ENCODE peak calls at places on chromosome 4, in five cellular contexts. D is SK-N-SH, R is HCT116, O is mammary epithelial cell, J is GM23248. G is an unnamed sample. For H3K4me1, the result is how much of the 10 kb centered on the place peaks cover.

GRCh38 chr4:123649644-123650356 is 253.2 kb downstream of the SPRY1 start:
- DNase-seq in D (no peak), R (no peak), O (peak), J (peak), G (peak)

GRCh38 chr4:180900781-180901180 is 1342.4 kb upstream of the TENM3 start:
- DNase-seq in D (no peak), R (no peak), O (peak), J (no peak), G (no peak)

GRCh38 chr4:89915937-89916336 is 21.3 kb downstream of the MMRN1 start:
- DNase-seq in D (no peak), R (no peak), O (no peak), J (no peak), G (no peak)

GRCh38 chr4:142168181-142168580 is 531.8 kb downstream of the IL15 start:
- DNase-seq in D (no peak), R (no peak), O (no peak), J (no peak), G (no peak)

GRCh38 chr4:125985856-125986255 is 671.1 kb downstream of the FAT4 start:
- DNase-seq in D (no peak), R (no peak), O (no peak), J (no peak), G (peak)

GRCh38 chr4:85152490-85152889 is 186.0 kb upstream of the WDFY3 start:
- DNase-seq in D (no peak), R (no peak), O (no peak), J (no peak), G (no peak)

GRCh38 chr4:153207561-153207960 is 3.3 kb downstream of the TRIM2 start:
- DNase-seq in D (peak), R (no peak), O (no peak), J (peak), G (no peak)

GRCh38 chr4:128483816-128484215 is 196.2 kb upstream of the PGRMC2 start:
- DNase-seq in D (peak), R (no peak), O (no peak), J (peak), G (peak)

GRCh38 chr4:59054110-59054509 is 1943.9 kb upstream of the IGFBP7 start:
- DNase-seq in D (no peak), R (no peak), O (no peak), J (no peak), G (no peak)

GRCh38 chr4:79235074-79235473 is 90.8 kb downstream of the NAA11 start:
- DNase-seq in D (no peak), R (no peak), O (no peak), J (no peak), G (no peak)

GRCh38 chr4:125732682-125733081 is 417.9 kb downstream of the FAT4 start:
- DNase-seq in D (no peak), R (no peak), O (no peak), J (no peak), G (no peak)

GRCh38 chr4:9944431-9945425 is 76.6 kb downstream of the SLC2A9 start:
- DNase-seq in D (no peak), R (no peak), O (no peak), J (peak), G (peak)

GRCh38 chr4:24598025-24598424 is 13.7 kb upstream of the DHX15 start:
- DNase-seq in D (no peak), R (peak), O (peak), J (no peak), G (no peak)

GRCh38 chr4:4631150-4631549 is 89.3 kb upstream of the STX18 start:
- DNase-seq in D (no peak), R (no peak), O (no peak), J (no peak), G (no peak)

GRCh38 chr4:87491436-87491835 is 37.7 kb downstream of the SPARCL1 start:
- DNase-seq in D (no peak), R (no peak), O (no peak), J (no peak), G (no peak)
- H3K4me1 ChIP-seq in D (under half), R (under half), O (under half), J (under half), G (under half)

GRCh38 chr4:169278669-169279068 is 7.9 kb upstream of the SH3RF1 start:
- DNase-seq in D (no peak), R (no peak), O (no peak), J (no peak), G (no peak)

GRCh38 chr4:169283114-169283509 is 12.4 kb upstream of the SH3RF1 start:
- DNase-seq in D (no peak), R (no peak), O (peak), J (peak), G (peak)

GRCh38 chr4:169279111-169279510 is 8.4 kb upstream of the SH3RF1 start:
- DNase-seq in D (no peak), R (no peak), O (no peak), J (no peak), G (no peak)

GRCh38 chr4:169286562-169287301 is 16.0 kb upstream of the SH3RF1 start:
- DNase-seq in D (no peak), R (no peak), O (peak), J (peak), G (no peak)

GRCh38 chr4:169282429-169283113 is 11.8 kb upstream of the SH3RF1 start:
- DNase-seq in D (no peak), R (no peak), O (peak), J (peak), G (no peak)
- H3K9ac ChIP-seq in D (peak), R (no peak), O (no peak), J (peak), G (peak)

DNA sequence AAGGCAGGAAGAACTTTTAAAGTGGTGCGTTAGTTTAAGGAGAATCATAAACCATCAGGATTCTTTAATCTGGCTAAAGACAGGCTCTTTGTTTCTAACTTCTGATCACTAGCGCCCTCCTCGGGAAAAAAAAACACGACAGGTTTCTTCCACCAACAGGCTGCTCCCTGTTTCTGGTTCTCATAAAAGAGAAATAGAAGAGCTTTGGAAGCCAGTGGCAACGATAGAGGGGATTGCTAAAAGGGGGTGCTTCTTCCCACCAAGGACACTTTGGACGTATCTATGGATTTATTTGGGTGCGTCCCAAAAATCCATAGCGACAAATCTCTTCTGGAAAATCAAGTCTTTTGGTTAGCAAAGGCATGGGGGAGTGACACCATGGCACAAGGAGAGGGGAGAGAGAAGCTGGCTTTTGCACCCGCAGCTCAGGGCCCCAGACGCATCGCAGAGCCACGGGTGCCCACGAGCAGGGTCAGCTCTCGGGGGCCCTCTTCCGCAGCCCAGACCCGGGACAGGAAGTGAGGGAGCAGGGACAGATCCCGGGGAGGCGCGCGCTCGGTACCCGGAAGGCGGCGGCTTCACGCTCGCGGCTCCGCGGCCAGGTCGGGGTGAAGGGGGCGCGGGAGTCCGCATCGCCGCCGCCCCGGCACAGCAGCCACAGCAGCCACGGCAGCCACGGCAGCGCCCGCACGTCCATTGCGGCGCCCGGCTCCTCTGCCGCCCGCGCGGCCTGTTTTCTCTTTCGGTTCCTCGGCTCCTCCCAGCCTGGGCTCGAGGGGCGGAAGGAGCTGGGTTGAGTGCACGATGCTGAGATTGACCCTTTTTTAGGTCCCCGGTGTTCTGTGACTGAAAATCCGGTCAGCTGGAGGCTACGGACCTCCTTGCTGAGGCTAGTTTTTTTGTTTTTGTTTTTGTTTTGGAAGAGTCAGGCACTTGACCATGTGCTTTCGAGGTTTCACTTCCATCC is at the start of gene CTSO:
- DNase-seq in D (peak), R (peak), O (peak), J (peak), G (peak)
- H3K4me2 ChIP-seq in D (peak), R (peak), O (peak), J (peak), G (peak)

DNA sequence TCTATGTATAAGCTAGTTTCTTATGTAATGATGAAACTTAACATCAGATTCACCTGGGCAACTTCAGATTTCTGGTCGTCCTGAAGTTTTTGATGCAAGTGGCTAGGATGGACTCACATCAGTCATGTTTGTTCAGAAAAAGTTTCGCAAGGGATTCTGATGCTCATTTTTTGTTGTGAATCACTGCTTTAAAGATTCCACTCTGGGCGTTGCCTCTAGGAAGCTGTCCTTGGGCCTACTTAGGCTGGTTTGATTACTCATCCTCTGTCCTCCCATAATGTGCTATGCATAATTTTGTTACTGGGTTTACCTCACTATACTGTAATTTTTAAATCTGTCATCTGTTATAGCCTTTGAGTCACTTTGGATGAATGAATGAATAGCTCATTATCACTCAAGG is 30.8 kb downstream of the HERC3 start:
- DNase-seq in D (no peak), R (no peak), O (peak), J (peak), G (peak)
- H3K4me1 ChIP-seq in D (under half), R (under half), O (under half), J (half or more), G (under half)

GRCh38 chr4:53914313-53915016 is 149.9 kb downstream of the CHIC2 start:
- DNase-seq in D (no peak), R (no peak), O (peak), J (peak), G (peak)

GRCh38 chr4:53913098-53913497 is 151.3 kb downstream of the CHIC2 start:
- DNase-seq in D (no peak), R (no peak), O (peak), J (no peak), G (no peak)

GRCh38 chr4:53917719-53918118 is 146.7 kb downstream of the CHIC2 start:
- DNase-seq in D (no peak), R (no peak), O (peak), J (peak), G (peak)

GRCh38 chr4:53916431-53916889 is 147.9 kb downstream of the CHIC2 start:
- DNase-seq in D (no peak), R (no peak), O (peak), J (peak), G (peak)

DNA sequence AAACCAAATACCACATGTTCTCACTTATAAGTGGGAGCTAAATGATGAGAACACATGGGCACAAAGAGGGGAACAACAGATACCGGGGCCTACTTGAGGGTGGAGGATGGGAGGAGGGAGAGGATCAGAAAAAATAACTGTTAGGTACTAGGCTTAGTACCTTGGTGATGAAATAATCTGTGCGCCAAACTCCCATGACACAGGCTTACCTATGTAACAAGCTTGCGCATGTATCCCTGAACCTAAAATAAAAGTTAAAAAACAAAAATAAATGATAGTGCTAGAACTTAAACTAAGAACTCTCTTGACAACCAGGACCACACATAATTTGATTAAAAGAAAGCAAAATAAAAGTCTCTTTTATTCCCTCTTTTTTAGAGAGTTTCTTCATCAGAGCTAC is 150.6 kb downstream of the CHIC2 start:
- DNase-seq in D (no peak), R (no peak), O (peak), J (no peak), G (no peak)
- H3K9ac ChIP-seq in D (no peak), R (no peak), O (peak), J (peak), G (no peak)

GRCh38 chr4:166726832-166727231 is 507.5 kb downstream of the SPOCK3 start:
- DNase-seq in D (no peak), R (no peak), O (no peak), J (no peak), G (no peak)
- H3K4me2 ChIP-seq in D (no peak), R (no peak), O (no peak), J (no peak), G (no peak)

GRCh38 chr4:52943644-52944043 is 81.5 kb downstream of the RASL11B start:
- DNase-seq in D (no peak), R (no peak), O (no peak), J (no peak), G (no peak)

GRCh38 chr4:52946811-52947210 is 84.7 kb downstream of the RASL11B start:
- DNase-seq in D (no peak), R (no peak), O (no peak), J (no peak), G (no peak)

GRCh38 chr4:52945499-52945898 is 83.4 kb downstream of the RASL11B start:
- DNase-seq in D (no peak), R (no peak), O (no peak), J (no peak), G (no peak)

GRCh38 chr4:52947691-52948397 is 85.7 kb downstream of the RASL11B start:
- DNase-seq in D (no peak), R (no peak), O (no peak), J (no peak), G (no peak)

GRCh38 chr4:52945982-52946381 is 83.9 kb downstream of the RASL11B start:
- DNase-seq in D (no peak), R (no peak), O (no peak), J (no peak), G (no peak)
- H3K4me1 ChIP-seq in D (under half), R (under half), O (under half), J (under half), G (under half)

GRCh38 chr4:2480649-2481048 is 11.7 kb downstream of the RNF4 start:
- DNase-seq in D (no peak), R (no peak), O (no peak), J (no peak), G (no peak)

GRCh38 chr4:2483237-2483636 is 14.3 kb downstream of the RNF4 start:
- DNase-seq in D (no peak), R (no peak), O (no peak), J (no peak), G (no peak)

GRCh38 chr4:2484169-2484568 is 15.3 kb downstream of the RNF4 start:
- DNase-seq in D (no peak), R (no peak), O (no peak), J (no peak), G (no peak)

GRCh38 chr4:2482192-2482591 is 13.3 kb downstream of the RNF4 start:
- DNase-seq in D (no peak), R (no peak), O (no peak), J (no peak), G (no peak)

DNA sequence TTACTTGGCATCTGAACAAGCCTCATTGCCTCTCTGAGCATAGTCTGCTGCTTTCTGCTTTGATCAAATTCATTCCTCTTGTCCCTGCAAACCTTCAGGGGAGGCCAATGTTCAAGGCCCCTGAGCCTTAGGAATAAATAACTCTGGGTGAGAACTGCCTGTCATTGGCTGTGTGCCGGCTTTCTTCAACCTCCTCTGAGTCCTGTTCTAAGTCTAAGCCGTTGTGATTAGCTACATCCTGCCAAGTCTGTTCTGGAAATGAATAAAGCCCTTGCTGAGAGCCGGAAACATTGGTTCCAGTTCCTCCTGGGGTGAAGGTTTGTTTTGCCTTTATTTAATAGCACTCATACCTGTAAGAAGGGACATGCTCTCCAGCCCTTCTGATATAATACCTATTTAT is 13.8 kb downstream of the RNF4 start:
- DNase-seq in D (no peak), R (no peak), O (no peak), J (peak), G (peak)
- H3K9ac ChIP-seq in D (no peak), R (no peak), O (no peak), J (peak), G (peak)

G was measured in astrocyte.